ENCODE peak calls at places on chromosome 9, in four cellular contexts. W is mesenchymal stem cell, Q is IMR-90, M is neuronal stem cell. F is an unnamed sample.

GRCh38 chr9:128128836-128129590 is 1.5 kb upstream of the PTGES2 start:
- DNase-seq in M (no peak), W (no peak), Q (no peak), F (no peak)

GRCh38 chr9:83280790-83281189 is 217.8 kb upstream of the RASEF start:
- DNase-seq in Q (no peak), W (no peak), M (no peak), F (no peak)

GRCh38 chr9:113511856-113512761 is 48.6 kb downstream of the RGS3 start:
- DNase-seq in Q (peak; percentile 73), W (peak; percentile 58), M (no peak), F (no peak)

GRCh38 chr9:127927457-127928231 is 2.9 kb downstream of the PIP5KL1 start:
- DNase-seq in M (no peak), Q (no peak), W (no peak), F (peak; percentile 97)

GRCh38 chr9:2377135-2377534 is 244.5 kb upstream of the VLDLR start:
- DNase-seq in Q (no peak), M (no peak), W (no peak), F (no peak)

GRCh38 chr9:70466976-70467551 is 52.6 kb upstream of the KLF9 start:
- DNase-seq in Q (peak; percentile 92), W (peak; percentile 79), M (no peak), F (no peak)

GRCh38 chr9:14080940-14081621 is 232.9 kb downstream of the NFIB start:
- DNase-seq in W (peak; percentile 16), M (no peak), Q (peak; percentile 48), F (no peak)

GRCh38 chr9:21656776-21657637 is 145.4 kb upstream of the MTAP start:
- DNase-seq in W (no peak), M (no peak), Q (peak; percentile 87), F (no peak)

GRCh38 chr9:23747088-23747748 is 78.8 kb downstream of the ELAVL2 start:
- DNase-seq in W (peak; percentile 6), M (no peak), Q (no peak), F (no peak)

GRCh38 chr9:121916008-121916407 is 177.1 kb downstream of the TTLL11 start:
- DNase-seq in M (no peak), Q (peak; percentile 64), W (no peak), F (no peak)

GRCh38 chr9:124721109-124721850 is 49.8 kb downstream of the NR6A1 start:
- DNase-seq in M (no peak), W (peak; percentile 62), Q (peak; percentile 64), F (no peak)

GRCh38 chr9:92140754-92141143 is 25.5 kb upstream of the SPTLC1 start:
- DNase-seq in Q (no peak), M (no peak), W (no peak), F (no peak)

GRCh38 chr9:125125523-125125922 is 17.8 kb downstream of the SCAI start:
- DNase-seq in Q (no peak), W (no peak), M (no peak), F (no peak)

GRCh38 chr9:2040828-2041227 is 25.7 kb downstream of the SMARCA2 start:
- DNase-seq in W (no peak), M (no peak), Q (no peak), F (no peak)

GRCh38 chr9:71814805-71815204 is 46.5 kb upstream of the CEMIP2 start:
- DNase-seq in W (no peak), M (no peak), Q (no peak), F (no peak)

GRCh38 chr9:129485140-129485758 is 135.7 kb downstream of the C9orf50 start:
- DNase-seq in W (no peak), M (no peak), Q (no peak), F (no peak)

GRCh38 chr9:109791003-109791677 is 11.1 kb downstream of the PALM2AKAP2 start:
- DNase-seq in W (no peak), Q (no peak), M (no peak), F (no peak)
- H3K14ac ChIP-seq in W (no peak overlapping the region), Q (peak overlapping the region; percentile 62), M (no peak overlapping the region), F (no peak overlapping the region)

GRCh38 chr9:76525196-76525595 is 66.2 kb downstream of the GCNT1 start:
- DNase-seq in Q (no peak), W (no peak), M (no peak), F (no peak)

GRCh38 chr9:76519027-76519835 is 60.2 kb downstream of the GCNT1 start:
- DNase-seq in Q (no peak), W (no peak), M (no peak), F (no peak)

GRCh38 chr9:76526026-76526425 is 67.0 kb downstream of the GCNT1 start:
- DNase-seq in Q (no peak), W (no peak), M (no peak), F (no peak)

GRCh38 chr9:76521244-76521673 is 62.3 kb downstream of the GCNT1 start:
- DNase-seq in M (no peak), W (no peak), Q (no peak), F (no peak)

GRCh38 chr9:76521906-76522305 is 62.9 kb downstream of the GCNT1 start:
- DNase-seq in Q (no peak), W (no peak), M (no peak), F (no peak)
- H3K14ac ChIP-seq in Q (no peak overlapping the region), W (no peak overlapping the region), M (no peak overlapping the region), F (no peak overlapping the region)

DNA sequence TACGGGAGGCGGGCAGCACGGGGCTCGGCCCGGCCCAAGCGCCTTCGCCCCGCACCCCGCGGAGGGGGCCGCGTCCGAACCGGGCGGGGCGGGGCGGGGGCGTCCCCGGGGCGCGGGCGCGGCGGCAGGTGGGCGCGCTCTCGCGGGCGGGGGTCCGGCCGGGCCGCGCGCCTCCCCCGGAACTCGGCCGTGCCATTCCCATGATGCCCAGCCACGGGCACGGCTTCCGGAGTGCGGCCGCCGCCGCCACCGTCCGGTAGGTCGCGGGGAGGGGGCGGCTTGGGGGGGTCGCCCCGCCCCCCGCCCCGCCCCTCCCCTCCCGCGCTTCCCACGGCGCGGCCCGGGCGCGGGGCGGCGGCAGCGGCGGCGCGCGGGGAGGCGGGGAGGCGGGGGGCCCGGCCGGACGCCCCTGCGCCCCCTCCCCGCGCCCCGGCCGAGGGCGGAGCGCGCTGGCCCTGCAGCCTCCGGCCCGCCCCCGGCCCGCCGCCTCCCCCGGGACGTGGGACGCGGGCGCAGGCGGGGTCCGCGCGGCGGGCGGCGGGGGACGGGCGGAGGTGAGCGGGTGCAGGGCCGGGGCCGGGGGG is at the start of gene PPP1R26:
- DNase-seq in Q (no peak), W (no peak), M (peak; percentile 31), F (no peak)
- H3K14ac ChIP-seq in Q (peak within 1 kb of the TSS; percentile 72), W (peak within 1 kb of the TSS; percentile 96), M (peak within 1 kb of the TSS; percentile 89), F (peak within 1 kb of the TSS; percentile 84)

GRCh38 chr9:97809666-97810344 is 43.2 kb upstream of the FOXE1 start:
- DNase-seq in Q (no peak), M (no peak), W (no peak), F (peak; percentile 51)

GRCh38 chr9:97808972-97809371 is 44.1 kb upstream of the FOXE1 start:
- DNase-seq in M (no peak), W (no peak), Q (no peak), F (no peak)

GRCh38 chr9:97813072-97813471 is 40.0 kb upstream of the FOXE1 start:
- DNase-seq in Q (no peak), M (no peak), W (no peak), F (no peak)

GRCh38 chr9:97811534-97812246 is 41.3 kb upstream of the FOXE1 start:
- DNase-seq in M (no peak), W (peak; percentile 5), Q (peak; percentile 63), F (no peak)

DNA sequence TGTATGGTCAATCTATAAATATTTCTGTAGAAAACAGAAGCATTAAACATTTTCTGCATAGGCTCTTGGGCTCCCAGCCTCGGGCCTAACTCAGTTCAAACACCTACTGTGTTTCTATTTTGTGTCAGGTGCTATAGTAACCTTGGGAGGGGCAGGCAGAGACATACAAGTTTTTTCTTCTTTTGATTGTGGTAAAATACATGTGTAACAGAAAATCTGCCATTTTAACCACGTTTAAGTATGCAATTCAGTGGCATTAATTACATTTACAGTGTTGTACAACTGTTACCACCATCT is 40.8 kb upstream of the FOXE1 start:
- DNase-seq in M (no peak), Q (no peak), W (no peak), F (no peak)
- H3K14ac ChIP-seq in M (no peak overlapping the region), Q (no peak overlapping the region), W (no peak overlapping the region), F (no peak overlapping the region)

DNA sequence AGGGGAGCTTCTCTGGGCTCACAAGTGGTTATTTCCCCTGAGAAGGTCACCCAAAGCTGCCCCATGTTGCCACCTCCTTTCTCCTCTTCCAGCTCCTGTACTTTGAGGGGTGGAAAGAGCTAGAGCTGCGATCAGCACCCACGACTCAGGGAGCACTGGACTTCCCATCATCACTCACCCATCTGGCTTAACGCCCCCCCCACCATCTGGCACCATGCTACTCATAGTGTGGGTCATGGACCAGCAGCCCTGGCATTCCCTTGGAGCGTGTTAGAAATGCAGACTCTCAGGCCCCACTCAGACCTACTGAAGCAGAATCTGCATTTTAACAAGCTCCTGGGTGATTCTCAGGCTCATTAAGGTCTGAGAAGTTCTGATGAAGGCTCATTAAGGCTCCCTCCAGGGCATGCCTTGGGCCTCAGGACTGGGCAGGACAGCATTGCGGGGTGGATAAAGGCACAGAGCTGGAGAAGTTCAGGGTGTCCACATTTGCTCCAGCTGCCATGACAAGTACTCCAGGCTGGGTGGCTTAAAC is 67.3 kb downstream of the GALNT12 start:
- DNase-seq in Q (no peak), M (no peak), W (no peak), F (no peak)
- H3K14ac ChIP-seq in Q (no peak overlapping the region), M (no peak overlapping the region), W (no peak overlapping the region), F (no peak overlapping the region)

GRCh38 chr9:96382839-96383164 is 709 bp downstream of the SLC35D2 start:
- DNase-seq in W (no peak), Q (no peak), M (no peak), F (no peak)
- H3K14ac ChIP-seq in W (no peak overlapping the region), Q (peak overlapping the region; percentile 29), M (no peak overlapping the region), F (peak overlapping the region; percentile 38)

DNA sequence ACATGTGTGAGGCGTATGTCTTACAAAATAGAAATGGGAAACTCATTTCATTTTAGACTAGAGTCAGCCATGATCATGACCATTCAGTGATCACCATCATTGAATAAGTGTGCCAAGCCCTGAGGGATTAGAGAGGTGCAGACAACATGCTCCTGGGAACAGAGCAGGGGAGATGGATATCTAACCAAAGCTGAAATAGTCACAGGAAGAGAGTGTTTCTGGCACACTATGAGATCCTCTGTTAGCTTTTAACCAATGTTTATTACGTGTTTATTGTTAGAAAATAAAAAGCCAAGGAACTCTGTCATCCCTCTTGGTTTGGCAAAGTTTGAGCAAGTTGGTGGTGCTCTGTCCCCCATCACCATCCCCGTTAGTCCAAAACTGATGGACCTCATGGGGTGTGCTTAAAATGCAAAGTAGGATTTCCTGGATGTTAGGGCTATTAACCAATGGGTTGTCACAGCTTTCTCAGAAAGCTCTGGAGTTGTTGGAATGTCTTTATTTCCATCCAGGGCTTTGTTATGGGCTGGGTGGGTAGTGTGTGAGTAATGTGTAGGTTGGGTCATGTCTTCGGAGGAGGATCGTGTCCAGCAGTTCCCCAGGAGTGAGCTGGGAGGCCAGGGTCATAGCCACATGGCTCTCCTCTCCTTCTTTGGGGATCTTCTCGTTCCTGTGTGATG is 35.0 kb downstream of the SLC28A3 start:
- DNase-seq in W (no peak), Q (no peak), M (no peak), F (no peak)
- H3K14ac ChIP-seq in W (no peak overlapping the region), Q (peak overlapping the region; percentile 4), M (no peak overlapping the region), F (no peak overlapping the region)

GRCh38 chr9:119559986-119560385 is 190.8 kb upstream of the BRINP1 start:
- DNase-seq in W (no peak), M (no peak), Q (no peak), F (no peak)

GRCh38 chr9:119559056-119559455 is 189.8 kb upstream of the BRINP1 start:
- DNase-seq in Q (no peak), W (no peak), M (no peak), F (no peak)

GRCh38 chr9:119556129-119556875 is 187.1 kb upstream of the BRINP1 start:
- DNase-seq in W (peak; percentile 46), Q (peak; percentile 18), M (peak; percentile 71), F (peak; percentile 88)
- H3K14ac ChIP-seq in W (no peak overlapping the region), Q (no peak overlapping the region), M (no peak overlapping the region), F (peak overlapping the region; percentile 59)